ENCODE peak calls at places on chromosomes 3 and 15, in nine cellular contexts. One of them, this sample, is unnamed.
A peak's percentile ranks its signal among the peaks of the same experiment; 100 is the strongest.

GRCh38 chr3:195255176-195255500 is 15.8 kb downstream of the XXYLT1 start:
- DNase-seq in stomach: no peak
- DNase-seq in sigmoid colon: peak; percentile 58
- DNase-seq in Calu3: no peak
- DNase-seq in AG04450: no peak
- DNase-seq in thoracic aorta: no peak
- DNase-seq in A673: no peak
- DNase-seq in H9: no peak
- DNase-seq in brain microvascular endothelial cell: no peak
- DNase-seq in this sample: no peak

GRCh38 chr3:150341893-150342292 is 66.2 kb upstream of the TSC22D2 start:
- DNase-seq in stomach: no peak
- DNase-seq in sigmoid colon: no peak
- DNase-seq in Calu3: no peak
- DNase-seq in AG04450: no peak
- DNase-seq in thoracic aorta: no peak
- DNase-seq in A673: no peak
- DNase-seq in H9: no peak
- DNase-seq in brain microvascular endothelial cell: no peak
- DNase-seq in this sample: no peak

GRCh38 chr15:93460717-93461116 is 371.7 kb upstream of the RGMA start:
- DNase-seq in stomach: no peak
- DNase-seq in sigmoid colon: no peak
- DNase-seq in Calu3: peak; percentile 15
- DNase-seq in AG04450: no peak
- DNase-seq in thoracic aorta: no peak
- DNase-seq in A673: no peak
- DNase-seq in H9: no peak
- DNase-seq in brain microvascular endothelial cell: no peak
- DNase-seq in this sample: no peak

GRCh38 chr3:47299396-47300318 is 16.9 kb downstream of the KLHL18 start:
- DNase-seq in stomach: no peak
- DNase-seq in sigmoid colon: no peak
- DNase-seq in Calu3: no peak
- DNase-seq in AG04450: no peak
- DNase-seq in thoracic aorta: no peak
- DNase-seq in A673: no peak
- DNase-seq in H9: no peak
- DNase-seq in brain microvascular endothelial cell: no peak
- DNase-seq in this sample: no peak

GRCh38 chr3:43870844-43871626 is 180.3 kb downstream of the ABHD5 start:
- DNase-seq in stomach: no peak
- DNase-seq in sigmoid colon: no peak
- DNase-seq in Calu3: no peak
- DNase-seq in AG04450: no peak
- DNase-seq in thoracic aorta: no peak
- DNase-seq in A673: no peak
- DNase-seq in H9: peak; percentile 23
- DNase-seq in brain microvascular endothelial cell: no peak
- DNase-seq in this sample: no peak

GRCh38 chr15:66646308-66646707 is 55.7 kb upstream of the SMAD6 start:
- DNase-seq in stomach: no peak
- DNase-seq in sigmoid colon: no peak
- DNase-seq in Calu3: no peak
- DNase-seq in AG04450: no peak
- DNase-seq in thoracic aorta: no peak
- DNase-seq in A673: no peak
- DNase-seq in H9: no peak
- DNase-seq in brain microvascular endothelial cell: peak; percentile 45
- DNase-seq in this sample: no peak

GRCh38 chr3:8500208-8500961 is 1.2 kb upstream of the LMCD1 start:
- DNase-seq in stomach: peak; percentile 44
- DNase-seq in sigmoid colon: no peak
- DNase-seq in Calu3: peak; percentile 56
- DNase-seq in AG04450: peak; percentile 54
- DNase-seq in thoracic aorta: no peak
- DNase-seq in A673: no peak
- DNase-seq in H9: peak; percentile 44
- DNase-seq in brain microvascular endothelial cell: peak; percentile 66
- DNase-seq in this sample: no peak

GRCh38 chr3:73484656-73485248 is 140.0 kb downstream of the PDZRN3 start:
- DNase-seq in stomach: no peak
- DNase-seq in sigmoid colon: no peak
- DNase-seq in Calu3: no peak
- DNase-seq in AG04450: no peak
- DNase-seq in thoracic aorta: no peak
- DNase-seq in A673: no peak
- DNase-seq in H9: peak; percentile 70
- DNase-seq in brain microvascular endothelial cell: no peak
- DNase-seq in this sample: no peak

GRCh38 chr3:67655364-67656121 is 1.1 kb upstream of the SUCLG2 start:
- DNase-seq in stomach: peak; percentile 45
- DNase-seq in sigmoid colon: no peak
- DNase-seq in Calu3: no peak
- DNase-seq in AG04450: no peak
- DNase-seq in thoracic aorta: no peak
- DNase-seq in A673: no peak
- DNase-seq in H9: no peak
- DNase-seq in brain microvascular endothelial cell: peak; percentile 5
- DNase-seq in this sample: no peak

DNA sequence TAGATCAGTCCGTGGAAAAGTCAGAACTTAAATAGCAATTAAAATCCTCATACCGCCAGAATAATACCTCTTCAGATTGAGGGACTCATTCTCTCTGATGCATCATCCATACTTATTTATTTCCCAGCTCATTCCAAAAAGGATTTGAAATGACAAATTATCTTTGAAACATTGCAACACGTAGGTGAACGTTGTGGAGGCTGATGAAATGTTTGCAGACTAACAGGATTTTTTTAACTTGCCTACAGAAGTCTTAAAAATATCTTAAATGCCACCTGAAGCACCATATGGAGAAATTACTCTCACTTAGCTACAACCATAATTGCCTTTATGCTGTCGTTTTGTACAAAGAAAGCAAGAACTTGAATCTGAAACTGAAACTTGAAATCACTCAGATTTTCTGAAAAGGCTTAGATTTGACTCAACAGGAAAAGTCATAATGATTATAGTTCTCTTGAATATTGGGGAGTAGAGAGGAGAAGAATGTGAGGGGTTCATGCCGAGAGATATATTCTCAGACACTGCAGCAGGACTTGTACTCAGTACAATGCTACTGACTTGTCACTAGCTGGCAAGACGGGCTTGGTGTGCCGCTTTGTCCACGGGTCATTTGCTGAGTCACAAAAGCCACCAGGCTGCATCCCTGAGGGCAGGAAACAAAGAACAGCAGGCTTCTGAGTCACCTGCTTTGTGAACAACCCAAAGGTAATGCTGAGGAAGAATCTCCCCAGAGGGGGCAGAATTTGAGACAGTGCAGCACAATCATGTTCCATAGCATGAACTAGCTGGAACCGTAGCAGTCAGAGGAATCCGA is 7.1 kb upstream of the FMN1 start:
- DNase-seq in stomach: peak; percentile 71
- DNase-seq in sigmoid colon: no peak
- DNase-seq in Calu3: peak; percentile 58
- DNase-seq in AG04450: no peak
- DNase-seq in thoracic aorta: no peak
- DNase-seq in A673: no peak
- DNase-seq in H9: peak; percentile 90
- DNase-seq in brain microvascular endothelial cell: peak; percentile 47
- DNase-seq in this sample: no peak
- TF ChIP-seq CTCF in stomach: no peak
- TF ChIP-seq CTCF in sigmoid colon: no peak
- TF ChIP-seq CTCF in Calu3: no peak
- TF ChIP-seq CTCF in AG04450: peak; percentile 11
- TF ChIP-seq CTCF in thoracic aorta: no peak
- TF ChIP-seq CTCF in A673: no peak
- TF ChIP-seq CTCF in H9: peak; percentile 53
- TF ChIP-seq CTCF in brain microvascular endothelial cell: peak; percentile 47
- TF ChIP-seq CTCF in this sample: peak; percentile 44

DNA sequence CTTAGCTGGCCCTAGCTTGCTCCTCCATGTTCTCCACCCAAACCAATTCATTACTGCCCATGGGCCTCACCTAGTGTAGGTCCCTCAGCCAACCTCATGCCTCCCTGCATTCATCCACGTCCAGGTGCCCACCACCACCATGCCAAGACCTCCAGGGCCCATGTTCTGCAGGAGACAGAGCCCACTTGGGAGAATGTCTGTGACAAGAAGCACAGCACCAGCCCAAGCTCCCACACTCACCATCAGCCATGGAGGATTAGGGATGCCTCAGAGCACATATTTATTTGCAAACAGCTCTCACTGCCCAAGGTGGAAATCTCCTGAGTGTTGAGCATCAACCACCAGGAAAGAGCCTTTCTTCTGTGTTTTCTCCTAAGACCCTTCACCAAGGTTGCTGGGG is 43.4 kb upstream of the ACAN start:
- DNase-seq in stomach: no peak
- DNase-seq in sigmoid colon: no peak
- DNase-seq in Calu3: no peak
- DNase-seq in AG04450: no peak
- DNase-seq in thoracic aorta: no peak
- DNase-seq in A673: no peak
- DNase-seq in H9: no peak
- DNase-seq in brain microvascular endothelial cell: no peak
- DNase-seq in this sample: no peak
- TF ChIP-seq CTCF in stomach: no peak
- TF ChIP-seq CTCF in sigmoid colon: no peak
- TF ChIP-seq CTCF in Calu3: no peak
- TF ChIP-seq CTCF in AG04450: no peak
- TF ChIP-seq CTCF in thoracic aorta: no peak
- TF ChIP-seq CTCF in A673: no peak
- TF ChIP-seq CTCF in H9: no peak
- TF ChIP-seq CTCF in brain microvascular endothelial cell: no peak
- TF ChIP-seq CTCF in this sample: no peak

GRCh38 chr3:126995926-126996512 is 13.1 kb downstream of the PLXNA1 start:
- DNase-seq in stomach: no peak
- DNase-seq in sigmoid colon: no peak
- DNase-seq in Calu3: no peak
- DNase-seq in AG04450: no peak
- DNase-seq in thoracic aorta: no peak
- DNase-seq in A673: no peak
- DNase-seq in H9: no peak
- DNase-seq in brain microvascular endothelial cell: no peak
- DNase-seq in this sample: no peak
- TF ChIP-seq CTCF in stomach: no peak
- TF ChIP-seq CTCF in sigmoid colon: no peak
- TF ChIP-seq CTCF in Calu3: no peak
- TF ChIP-seq CTCF in AG04450: no peak
- TF ChIP-seq CTCF in thoracic aorta: no peak
- TF ChIP-seq CTCF in A673: peak; percentile 32
- TF ChIP-seq CTCF in H9: peak; percentile 32
- TF ChIP-seq CTCF in brain microvascular endothelial cell: peak; percentile 40
- TF ChIP-seq CTCF in this sample: peak; percentile 41

DNA sequence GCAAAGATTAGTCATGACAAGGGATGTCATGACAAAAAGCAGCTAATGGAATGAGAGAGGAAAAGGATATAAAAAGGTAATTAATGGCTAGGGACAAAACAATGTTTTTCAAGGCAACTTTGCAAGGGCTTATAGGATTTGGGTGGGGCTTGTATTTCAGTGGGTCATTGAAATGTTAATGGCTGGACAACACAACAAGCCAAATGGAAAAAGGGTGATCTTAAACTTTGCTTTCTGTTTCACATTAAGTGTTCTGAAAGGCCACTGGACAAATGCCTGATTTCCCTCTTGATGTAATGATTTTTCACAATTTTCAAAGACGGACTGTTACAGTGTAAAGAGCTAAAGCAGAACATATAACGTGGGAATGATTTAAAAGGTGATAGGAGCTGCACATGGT is 345.0 kb downstream of the TUSC7 start:
- DNase-seq in stomach: no peak
- DNase-seq in sigmoid colon: no peak
- DNase-seq in Calu3: no peak
- DNase-seq in AG04450: no peak
- DNase-seq in thoracic aorta: no peak
- DNase-seq in A673: no peak
- DNase-seq in H9: no peak
- DNase-seq in brain microvascular endothelial cell: no peak
- DNase-seq in this sample: no peak
- TF ChIP-seq CTCF in stomach: no peak
- TF ChIP-seq CTCF in sigmoid colon: no peak
- TF ChIP-seq CTCF in Calu3: no peak
- TF ChIP-seq CTCF in AG04450: no peak
- TF ChIP-seq CTCF in thoracic aorta: no peak
- TF ChIP-seq CTCF in A673: no peak
- TF ChIP-seq CTCF in H9: no peak
- TF ChIP-seq CTCF in brain microvascular endothelial cell: no peak
- TF ChIP-seq CTCF in this sample: no peak

DNA sequence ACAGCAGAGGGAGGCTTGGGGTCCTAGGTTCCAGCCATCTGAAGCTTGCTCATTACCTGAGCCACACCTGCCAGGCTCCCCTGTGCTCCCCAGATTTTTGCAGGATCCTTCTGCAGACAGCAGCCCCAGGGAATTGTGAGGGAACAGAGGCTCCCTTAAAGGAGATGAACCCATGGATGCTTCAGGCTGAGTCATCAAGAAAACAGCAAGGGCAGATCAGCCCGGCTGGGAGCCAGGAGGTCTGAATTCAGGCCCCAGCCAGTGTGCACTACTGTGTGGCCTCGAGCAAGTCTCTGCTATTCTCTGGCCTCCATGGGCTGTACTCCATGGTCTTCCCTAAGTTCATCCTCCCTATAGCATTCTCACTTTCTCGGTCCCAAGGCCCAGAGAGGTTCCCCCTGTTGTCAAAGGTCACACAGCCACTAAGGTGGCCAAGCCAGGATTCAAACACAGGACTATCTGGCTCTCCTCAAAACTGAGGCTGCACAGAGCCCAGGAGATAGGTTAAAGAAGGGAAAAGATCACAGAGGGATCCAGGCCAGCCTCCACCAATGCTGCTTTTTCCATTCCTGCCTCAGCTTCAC is 21.0 kb upstream of the GRIP2 start:
- DNase-seq in stomach: no peak
- DNase-seq in sigmoid colon: no peak
- DNase-seq in Calu3: no peak
- DNase-seq in AG04450: no peak
- DNase-seq in thoracic aorta: no peak
- DNase-seq in A673: no peak
- DNase-seq in H9: no peak
- DNase-seq in brain microvascular endothelial cell: peak; percentile 53
- DNase-seq in this sample: no peak
- TF ChIP-seq CTCF in stomach: no peak
- TF ChIP-seq CTCF in sigmoid colon: no peak
- TF ChIP-seq CTCF in Calu3: no peak
- TF ChIP-seq CTCF in AG04450: no peak
- TF ChIP-seq CTCF in thoracic aorta: no peak
- TF ChIP-seq CTCF in A673: no peak
- TF ChIP-seq CTCF in H9: no peak
- TF ChIP-seq CTCF in brain microvascular endothelial cell: no peak
- TF ChIP-seq CTCF in this sample: no peak